ENCODE peak calls at places on chromosomes 7 and 10, in six cellular contexts. O is tibial nerve, X is esophagus squamous epithelium, Y is NT2/D1, K is fibroblast of lung, G is right cardiac atrium. P is an unnamed sample.

GRCh38 chr7:66013938-66014337 is 31.9 kb upstream of the GUSB start:
- DNase-seq in X (no peak), O (no peak), Y (peak; percentile 70), K (peak; percentile 68), G (peak; percentile 75), P (no peak)

GRCh38 chr7:50068850-50069551 is 24.0 kb downstream of the ZPBP start:
- DNase-seq in G (peak; percentile 45), K (no peak), Y (no peak), O (no peak), X (no peak), P (no peak)

GRCh38 chr10:117318909-117319308 is 56.3 kb downstream of the PDZD8 start:
- DNase-seq in Y (no peak), G (no peak), O (no peak), X (no peak), K (peak; percentile 54), P (no peak)

GRCh38 chr10:51097546-51097945 is 23.3 kb downstream of the PRKG1 start:
- DNase-seq in G (no peak), X (no peak), Y (no peak), O (no peak), K (no peak), P (no peak)

GRCh38 chr7:120743128-120743527 is 114.8 kb downstream of the TSPAN12 start:
- DNase-seq in K (no peak), X (no peak), O (no peak), G (no peak), Y (no peak), P (no peak)

GRCh38 chr7:24767878-24768569 is 10.8 kb upstream of the GSDME start:
- DNase-seq in G (no peak), Y (no peak), O (no peak), X (no peak), K (no peak), P (no peak)

GRCh38 chr7:127706766-127707165 is 54.8 kb downstream of the SND1 start:
- DNase-seq in O (no peak), K (peak; percentile 10), G (no peak), Y (no peak), X (no peak), P (no peak)

GRCh38 chr10:120217736-120218135 is 239.3 kb upstream of the PLPP4 start:
- DNase-seq in O (no peak), G (no peak), Y (no peak), X (no peak), K (no peak), P (no peak)

DNA sequence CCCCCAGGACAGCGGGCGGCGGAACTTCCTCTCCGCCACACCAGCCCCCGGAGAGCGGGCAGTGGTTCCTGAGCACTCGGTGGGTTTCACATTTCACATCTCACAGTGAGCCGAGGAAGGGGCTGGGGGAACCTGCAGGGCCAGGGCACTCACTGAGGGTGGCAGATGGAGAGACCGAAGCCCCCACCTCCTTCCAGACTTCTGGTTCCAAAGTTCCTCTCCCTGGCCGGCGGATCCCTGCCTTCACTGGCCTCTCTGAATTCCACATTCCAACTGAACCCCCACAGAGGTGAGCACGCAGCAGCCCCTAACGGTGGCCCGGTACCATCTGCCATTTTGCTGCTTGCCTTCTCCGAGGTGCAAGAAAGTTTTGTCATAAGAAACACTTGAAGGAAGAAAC is 461.0 kb downstream of the PTPRN2 start:
- DNase-seq in G (no peak), O (no peak), X (no peak), Y (no peak), K (no peak), P (no peak)
- H3K9me3 ChIP-seq in G (no peaks in the 10 kb centered on the region), O (no peaks in the 10 kb centered on the region), X (no peaks in the 10 kb centered on the region), Y (peaks cover 4% of the 10 kb centered on the region), K (peaks cover 2% of the 10 kb centered on the region), P (no peaks in the 10 kb centered on the region)

DNA sequence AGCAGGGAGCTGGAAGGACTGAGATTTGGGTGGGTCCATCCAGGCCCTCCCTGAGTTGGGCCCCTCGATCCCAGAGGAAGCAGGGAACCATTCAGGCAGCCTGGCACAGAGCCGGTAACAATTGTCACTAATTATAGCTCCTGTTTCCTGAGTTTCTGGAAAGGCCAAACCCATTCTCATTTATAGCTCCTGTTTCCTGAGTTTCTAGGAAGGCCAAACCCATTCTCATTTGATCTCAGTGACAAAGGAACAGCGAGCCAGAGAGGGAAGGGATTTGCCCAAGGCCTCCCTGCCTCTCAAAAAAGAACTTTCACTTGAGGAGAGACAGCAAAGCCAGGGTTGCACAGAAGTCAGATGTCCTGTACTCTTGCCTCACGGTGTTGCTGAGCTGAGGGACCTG is 521.9 kb downstream of the TYW1 start:
- DNase-seq in K (no peak), Y (no peak), O (peak; percentile 6), X (no peak), G (peak; percentile 76), P (no peak)
- H3K9me3 ChIP-seq in K (no peaks in the 10 kb centered on the region), Y (peaks cover 36% of the 10 kb centered on the region), O (no peaks in the 10 kb centered on the region), X (no peaks in the 10 kb centered on the region), G (no peaks in the 10 kb centered on the region), P (no peaks in the 10 kb centered on the region)

GRCh38 chr10:105981679-105982078 is 1182.8 kb downstream of the SORCS1 start:
- DNase-seq in O (no peak), Y (no peak), X (no peak), G (no peak), K (no peak), P (no peak)
- H3K9me3 ChIP-seq in O (no peaks in the 10 kb centered on the region), Y (no peaks in the 10 kb centered on the region), X (no peaks in the 10 kb centered on the region), G (no peaks in the 10 kb centered on the region), K (no peaks in the 10 kb centered on the region), P (no peaks in the 10 kb centered on the region)

GRCh38 chr7:157743781-157744525 is 407.1 kb downstream of the DNAJB6 start:
- DNase-seq in O (no peak), X (no peak), Y (no peak), K (no peak), G (no peak), P (no peak)
- H3K9me3 ChIP-seq in O (no peaks in the 10 kb centered on the region), X (no peaks in the 10 kb centered on the region), Y (no peaks in the 10 kb centered on the region), K (no peaks in the 10 kb centered on the region), G (no peaks in the 10 kb centered on the region), P (no peaks in the 10 kb centered on the region)

GRCh38 chr10:37125191-37125732 is at the start of gene ANKRD30A:
- DNase-seq in Y (no peak), K (no peak), X (no peak), O (no peak), G (no peak), P (no peak)
- H3K9me3 ChIP-seq in Y (no peaks in the 10 kb centered on the region), K (no peaks in the 10 kb centered on the region), X (peaks cover 19% of the 10 kb centered on the region), O (no peaks in the 10 kb centered on the region), G (no peaks in the 10 kb centered on the region), P (no peaks in the 10 kb centered on the region)

GRCh38 chr10:37314862-37315261 is 189.5 kb downstream of the ANKRD30A start:
- DNase-seq in K (no peak), O (no peak), G (no peak), X (no peak), Y (no peak), P (no peak)

GRCh38 chr10:37314350-37314749 is 189.0 kb downstream of the ANKRD30A start:
- DNase-seq in O (no peak), X (no peak), Y (no peak), G (no peak), K (no peak), P (no peak)
- H3K9me3 ChIP-seq in O (no peaks in the 10 kb centered on the region), X (peaks cover 5% of the 10 kb centered on the region), Y (no peaks in the 10 kb centered on the region), G (no peaks in the 10 kb centered on the region), K (no peaks in the 10 kb centered on the region), P (no peaks in the 10 kb centered on the region)